ENCODE peak calls at places on chromosomes 1 and 21, in four cellular contexts. One of them, this sample, is unnamed.
A peak's percentile ranks its signal among the peaks of the same experiment; 100 is the strongest.

GRCh38 chr1:32766328-32766972 is 50.7 kb downstream of the YARS1 start:
- DNase-seq in endothelial cell: no peak
- DNase-seq in type B pancreatic cell: no peak
- DNase-seq in RWPE1: no peak
- DNase-seq in this sample: no peak

GRCh38 chr1:228347181-228347580 is 59.5 kb downstream of the TRIM11 start:
- DNase-seq in endothelial cell: no peak
- DNase-seq in type B pancreatic cell: peak; percentile 60
- DNase-seq in RWPE1: no peak
- DNase-seq in this sample: no peak

GRCh38 chr1:193940176-193940575 is 753.8 kb upstream of the B3GALT2 start:
- DNase-seq in endothelial cell: no peak
- DNase-seq in type B pancreatic cell: no peak
- DNase-seq in RWPE1: no peak
- DNase-seq in this sample: no peak

GRCh38 chr1:192476802-192477298 is 98.7 kb upstream of the RGS1 start:
- DNase-seq in endothelial cell: no peak
- DNase-seq in type B pancreatic cell: no peak
- DNase-seq in RWPE1: no peak
- DNase-seq in this sample: peak; percentile 59

GRCh38 chr1:202691846-202692245 is 18.4 kb downstream of the SYT2 start:
- DNase-seq in endothelial cell: no peak
- DNase-seq in type B pancreatic cell: no peak
- DNase-seq in RWPE1: no peak
- DNase-seq in this sample: no peak

GRCh38 chr1:219917851-219918466 is 10.4 kb downstream of the SLC30A10 start:
- DNase-seq in endothelial cell: no peak
- DNase-seq in type B pancreatic cell: no peak
- DNase-seq in RWPE1: peak; percentile 87
- DNase-seq in this sample: peak; percentile 94

GRCh38 chr1:24960071-24960801 is 30.2 kb upstream of the RUNX3 start:
- DNase-seq in endothelial cell: no peak
- DNase-seq in type B pancreatic cell: no peak
- DNase-seq in RWPE1: no peak
- DNase-seq in this sample: no peak

GRCh38 chr1:240598201-240598600 is 13.8 kb downstream of the GREM2 start:
- DNase-seq in endothelial cell: no peak
- DNase-seq in type B pancreatic cell: no peak
- DNase-seq in RWPE1: no peak
- DNase-seq in this sample: no peak

GRCh38 chr1:44012941-44013609 is 18.2 kb downstream of the SLC6A9 start:
- DNase-seq in endothelial cell: no peak
- DNase-seq in type B pancreatic cell: no peak
- DNase-seq in RWPE1: no peak
- DNase-seq in this sample: no peak

GRCh38 chr1:227793948-227794812 is 21.3 kb upstream of the PRSS38 start:
- DNase-seq in endothelial cell: no peak
- DNase-seq in type B pancreatic cell: peak; percentile 74
- DNase-seq in RWPE1: peak; percentile 47
- DNase-seq in this sample: peak; percentile 87

GRCh38 chr1:59013276-59013927 is 229.6 kb upstream of the JUN start:
- DNase-seq in endothelial cell: peak; percentile 5
- DNase-seq in type B pancreatic cell: no peak
- DNase-seq in RWPE1: peak; percentile 27
- DNase-seq in this sample: peak; percentile 44

GRCh38 chr1:103942029-103942428 is 192.3 kb downstream of the AMY1C start:
- DNase-seq in endothelial cell: no peak
- DNase-seq in type B pancreatic cell: no peak
- DNase-seq in RWPE1: no peak
- DNase-seq in this sample: no peak

GRCh38 chr21:37006521-37007291 is at the start of gene RIPPLY3:
- DNase-seq in endothelial cell: peak; percentile 52
- DNase-seq in type B pancreatic cell: no peak
- DNase-seq in RWPE1: no peak
- DNase-seq in this sample: no peak

GRCh38 chr1:6634278-6635052 is 9.8 kb downstream of the THAP3 start:
- DNase-seq in endothelial cell: peak; percentile 56
- DNase-seq in type B pancreatic cell: no peak
- DNase-seq in RWPE1: peak; percentile 30
- DNase-seq in this sample: peak; percentile 46

GRCh38 chr1:65581120-65581519 is 160.7 kb downstream of the LEPR start:
- DNase-seq in endothelial cell: no peak
- DNase-seq in type B pancreatic cell: no peak
- DNase-seq in RWPE1: no peak
- DNase-seq in this sample: peak; percentile 6
- TF ChIP-seq CTCF in endothelial cell: no peak
- TF ChIP-seq CTCF in type B pancreatic cell: no peak
- TF ChIP-seq CTCF in RWPE1: no peak
- TF ChIP-seq CTCF in this sample: no peak

GRCh38 chr1:109253803-109254620 is 4.7 kb downstream of the CELSR2 start:
- DNase-seq in endothelial cell: no peak
- DNase-seq in type B pancreatic cell: no peak
- DNase-seq in RWPE1: no peak
- DNase-seq in this sample: no peak
- TF ChIP-seq CTCF in endothelial cell: no peak
- TF ChIP-seq CTCF in type B pancreatic cell: no peak
- TF ChIP-seq CTCF in RWPE1: no peak
- TF ChIP-seq CTCF in this sample: no peak

GRCh38 chr1:153058154-153058553 is 842 bp upstream of the SPRR2A start:
- DNase-seq in endothelial cell: no peak
- DNase-seq in type B pancreatic cell: no peak
- DNase-seq in RWPE1: no peak
- DNase-seq in this sample: peak; percentile 21
- TF ChIP-seq CTCF in endothelial cell: no peak
- TF ChIP-seq CTCF in type B pancreatic cell: no peak
- TF ChIP-seq CTCF in RWPE1: no peak
- TF ChIP-seq CTCF in this sample: peak; percentile 6

GRCh38 chr1:3900969-3901529 is 977 bp upstream of the C1orf174 start:
- DNase-seq in endothelial cell: peak; percentile 94
- DNase-seq in type B pancreatic cell: peak; percentile 96
- DNase-seq in RWPE1: peak; percentile 97
- DNase-seq in this sample: peak; percentile 98

GRCh38 chr1:3900150-3900968 is at the start of gene C1orf174:
- DNase-seq in endothelial cell: peak; percentile 89
- DNase-seq in type B pancreatic cell: peak; percentile 93
- DNase-seq in RWPE1: peak; percentile 99
- DNase-seq in this sample: peak; percentile 96

GRCh38 chr1:3899776-3900149 is 309 bp downstream of the C1orf174 start:
- DNase-seq in endothelial cell: peak; percentile 24
- DNase-seq in type B pancreatic cell: no peak
- DNase-seq in RWPE1: peak; percentile 38
- DNase-seq in this sample: peak; percentile 20

GRCh38 chr1:3898475-3898735 is 1.7 kb downstream of the C1orf174 start:
- DNase-seq in endothelial cell: no peak
- DNase-seq in type B pancreatic cell: no peak
- DNase-seq in RWPE1: no peak
- DNase-seq in this sample: no peak

DNA sequence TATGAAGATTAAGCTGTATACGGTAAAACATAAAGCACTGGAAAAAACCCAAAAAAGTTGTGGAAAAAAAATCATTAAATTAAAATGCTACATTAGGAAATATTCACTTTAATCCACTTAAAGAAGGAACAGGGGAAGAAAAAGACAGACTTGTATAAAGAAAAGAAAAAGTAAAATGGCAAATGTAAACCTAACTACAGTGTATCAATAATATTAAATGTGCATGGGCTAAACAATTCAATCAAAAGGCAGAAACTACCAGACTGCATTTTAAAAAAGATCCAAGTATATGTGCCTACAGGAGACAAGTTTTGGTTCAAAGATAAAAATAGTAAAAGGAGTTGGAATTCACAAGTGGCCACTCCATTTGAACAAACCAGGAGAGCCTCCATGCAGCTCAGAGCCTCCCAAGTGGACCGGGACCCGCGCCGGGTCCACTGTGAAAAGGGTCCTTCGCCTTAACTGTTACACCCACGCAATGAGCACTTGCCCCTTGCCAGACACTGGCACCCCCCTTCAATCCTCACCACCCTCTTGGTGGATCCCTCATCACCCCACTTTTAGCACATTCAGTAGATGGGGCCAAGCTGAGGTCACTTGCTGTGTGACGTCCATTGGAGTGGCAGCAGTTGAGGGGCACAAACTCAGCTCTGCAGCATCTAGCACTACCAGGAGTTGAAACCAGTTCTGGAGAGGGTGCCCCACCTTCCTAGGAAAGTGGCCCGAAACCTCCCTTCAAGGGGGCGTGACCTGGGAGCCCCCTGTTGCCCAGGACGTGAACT is 887 bp downstream of the C1orf174 start:
- DNase-seq in endothelial cell: no peak
- DNase-seq in type B pancreatic cell: no peak
- DNase-seq in RWPE1: no peak
- DNase-seq in this sample: no peak
- TF ChIP-seq CTCF in endothelial cell: no peak
- TF ChIP-seq CTCF in type B pancreatic cell: no peak
- TF ChIP-seq CTCF in RWPE1: no peak
- TF ChIP-seq CTCF in this sample: no peak

GRCh38 chr1:234091065-234091401 is 186.6 kb downstream of the SLC35F3 start:
- DNase-seq in endothelial cell: no peak
- DNase-seq in type B pancreatic cell: no peak
- DNase-seq in RWPE1: no peak
- DNase-seq in this sample: no peak

GRCh38 chr1:234093741-234094140 is 189.3 kb downstream of the SLC35F3 start:
- DNase-seq in endothelial cell: no peak
- DNase-seq in type B pancreatic cell: no peak
- DNase-seq in RWPE1: no peak
- DNase-seq in this sample: no peak

GRCh38 chr1:234090212-234091064 is 186.0 kb downstream of the SLC35F3 start:
- DNase-seq in endothelial cell: no peak
- DNase-seq in type B pancreatic cell: no peak
- DNase-seq in RWPE1: no peak
- DNase-seq in this sample: peak; percentile 38

GRCh38 chr1:234093107-234093506 is 188.6 kb downstream of the SLC35F3 start:
- DNase-seq in endothelial cell: no peak
- DNase-seq in type B pancreatic cell: no peak
- DNase-seq in RWPE1: no peak
- DNase-seq in this sample: no peak

DNA sequence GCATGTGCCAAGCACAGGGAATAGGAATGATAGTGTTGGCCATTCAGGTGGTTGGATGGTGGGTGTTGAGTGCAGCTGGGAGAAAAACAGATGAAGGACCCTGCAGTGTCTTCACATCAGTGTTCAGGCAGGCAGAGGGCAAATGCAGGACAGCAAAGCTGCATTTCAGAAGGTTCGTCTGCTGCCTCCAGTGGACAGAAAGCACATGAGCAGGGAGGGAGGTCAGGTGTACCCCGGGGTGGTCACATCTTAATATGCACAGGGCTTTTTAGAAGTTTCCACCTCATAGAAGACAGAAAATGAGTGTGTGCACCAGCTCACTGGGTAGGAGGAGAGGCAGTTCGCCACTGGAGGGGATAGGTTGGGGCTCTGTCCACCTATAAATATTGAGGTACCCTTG is 184.9 kb downstream of the SLC35F3 start:
- DNase-seq in endothelial cell: peak; percentile 23
- DNase-seq in type B pancreatic cell: no peak
- DNase-seq in RWPE1: no peak
- DNase-seq in this sample: no peak
- TF ChIP-seq CTCF in endothelial cell: peak; percentile 13
- TF ChIP-seq CTCF in type B pancreatic cell: peak; percentile 55
- TF ChIP-seq CTCF in RWPE1: no peak
- TF ChIP-seq CTCF in this sample: no peak

DNA sequence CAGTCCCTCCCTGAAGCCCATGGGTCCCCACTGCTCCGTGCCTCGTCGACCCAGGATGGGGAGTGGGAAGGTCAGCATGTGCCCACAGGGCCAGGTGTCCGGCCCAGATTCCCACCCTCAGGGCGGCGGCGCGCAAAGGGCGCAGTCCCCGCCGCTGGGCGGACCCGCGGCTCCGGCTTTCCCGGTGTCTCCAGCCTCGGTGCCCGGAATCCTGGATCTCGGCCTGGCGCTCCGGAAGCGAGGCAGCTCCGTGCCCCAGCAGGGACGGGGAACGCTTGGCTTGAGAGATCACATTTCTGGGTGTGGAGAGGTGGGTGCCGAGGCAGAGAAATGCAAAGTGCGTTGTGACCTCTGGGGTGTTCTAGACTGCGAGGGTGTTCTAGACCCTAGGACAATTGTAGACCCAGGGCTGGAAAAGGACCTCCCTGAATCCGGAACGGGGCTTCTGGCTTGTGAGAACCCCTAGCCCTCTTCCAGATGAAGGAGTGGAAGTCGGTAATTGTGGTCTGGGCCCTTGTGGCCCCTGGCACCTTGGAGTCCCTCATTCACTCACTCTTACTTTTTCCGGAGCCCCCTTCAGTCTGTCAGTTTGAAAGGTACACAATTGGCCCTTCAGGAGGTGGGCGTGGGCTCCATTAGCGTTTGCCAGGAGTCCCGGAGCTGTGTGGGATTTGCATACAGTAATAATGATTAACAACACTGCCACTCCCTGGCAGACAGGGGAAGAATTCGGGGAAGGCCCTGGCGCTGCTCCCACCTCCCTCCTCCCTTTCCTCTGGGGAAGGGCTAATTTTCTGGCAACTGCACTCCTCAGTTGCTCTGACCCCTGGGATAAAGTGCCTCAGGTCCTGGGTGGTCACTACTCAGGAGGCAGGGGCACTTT is 1.7 kb upstream of the KCND3 start:
- DNase-seq in endothelial cell: peak; percentile 37
- DNase-seq in type B pancreatic cell: no peak
- DNase-seq in RWPE1: peak; percentile 75
- DNase-seq in this sample: peak; percentile 59
- TF ChIP-seq CTCF in endothelial cell: no peak
- TF ChIP-seq CTCF in type B pancreatic cell: peak; percentile 44
- TF ChIP-seq CTCF in RWPE1: peak; percentile 64
- TF ChIP-seq CTCF in this sample: peak; percentile 34

DNA sequence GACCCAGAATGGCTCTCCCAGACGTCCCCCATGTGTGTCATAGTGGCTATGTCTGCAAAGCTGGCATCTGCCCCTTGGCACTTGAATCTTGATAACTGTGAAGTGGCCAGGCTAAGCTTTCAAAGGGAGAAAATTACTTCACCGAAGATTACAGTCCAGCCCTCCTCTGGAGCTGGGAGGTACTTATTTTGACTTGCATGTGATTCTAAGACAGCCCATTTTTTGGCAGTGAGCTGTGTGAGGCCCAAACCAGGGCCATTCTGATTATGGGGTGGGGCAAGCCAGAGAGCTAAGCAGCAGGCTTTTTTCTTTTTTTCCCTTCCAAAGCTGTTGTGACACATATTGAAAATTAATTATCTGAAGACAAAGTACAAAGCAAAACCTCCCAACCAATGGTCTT is 42.1 kb upstream of the C8B start:
- DNase-seq in endothelial cell: no peak
- DNase-seq in type B pancreatic cell: no peak
- DNase-seq in RWPE1: no peak
- DNase-seq in this sample: no peak
- TF ChIP-seq CTCF in endothelial cell: no peak
- TF ChIP-seq CTCF in type B pancreatic cell: no peak
- TF ChIP-seq CTCF in RWPE1: no peak
- TF ChIP-seq CTCF in this sample: no peak